ENCODE peak calls at places on chromosomes 7 and 10, in four cellular contexts. L, K, S and R are unnamed samples. For H3K4me1 and H3K36me3, the result is how much of the 10 kb centered on the place peaks cover.

GRCh38 chr10:104033966-104034365 is 51.7 kb downstream of the COL17A1 start:
- DNase-seq in L (no peak), K (no peak), S (no peak), R (no peak)

GRCh38 chr7:121555558-121555957 is 159.4 kb upstream of the FAM3C start:
- DNase-seq in L (no peak), K (no peak), S (no peak), R (no peak)

GRCh38 chr7:139094030-139094429 is 15.5 kb downstream of the ZC3HAV1 start:
- DNase-seq in L (no peak), K (no peak), S (no peak), R (no peak)

GRCh38 chr7:43647314-43647691 is 64.4 kb downstream of the STK17A start:
- DNase-seq in L (peak), K (no peak), S (no peak), R (peak)

GRCh38 chr7:19508821-19509220 is 200.0 kb downstream of the POLR1F start:
- DNase-seq in L (no peak), K (no peak), S (no peak), R (no peak)

GRCh38 chr7:13933106-13933505 is 56.4 kb downstream of the ETV1 start:
- DNase-seq in L (no peak), K (no peak), S (no peak), R (no peak)

GRCh38 chr10:22321831-22322662 is 1.1 kb downstream of the BMI1 start:
- DNase-seq in L (peak), K (peak), S (no peak), R (peak)

GRCh38 chr10:62778125-62778524 is 26.4 kb upstream of the ADO start:
- DNase-seq in L (no peak), K (no peak), S (no peak), R (no peak)

GRCh38 chr10:46282460-46283216 is 4.2 kb upstream of the ANTXRL start:
- DNase-seq in L (peak), K (peak), S (peak), R (peak)

GRCh38 chr7:111806232-111806631 is 243.9 kb upstream of the IMMP2L start:
- DNase-seq in L (no peak), K (no peak), S (no peak), R (no peak)

GRCh38 chr10:4770766-4771553 is 55.0 kb upstream of the AKR1E2 start:
- DNase-seq in L (no peak), K (no peak), S (no peak), R (peak)

GRCh38 chr10:88542522-88542921 is 40.6 kb downstream of the RNLS start:
- DNase-seq in L (no peak), K (no peak), S (no peak), R (no peak)

GRCh38 chr7:128725524-128725923 is 13.6 kb upstream of the CALU start:
- DNase-seq in L (no peak), K (no peak), S (no peak), R (no peak)

GRCh38 chr10:22945934-22946673 is 18.3 kb downstream of the ARMC3 start:
- DNase-seq in L (no peak), K (no peak), S (no peak), R (no peak)

GRCh38 chr10:113666682-113667252 is 2.9 kb upstream of the NRAP start:
- DNase-seq in L (no peak), K (no peak), S (no peak), R (no peak)

GRCh38 chr10:89100680-89101079 is 106.4 kb downstream of the CH25H start:
- DNase-seq in L (no peak), K (no peak), S (no peak), R (no peak)

GRCh38 chr7:101367676-101368075 is 5.0 kb downstream of the COL26A1 start:
- DNase-seq in L (no peak), K (no peak), S (no peak), R (no peak)

GRCh38 chr7:73811760-73812168 is 19.0 kb upstream of the CLDN4 start:
- DNase-seq in L (no peak), K (peak), S (peak), R (peak)

GRCh38 chr7:99848420-99849216 is 20.8 kb downstream of the CYP3A43 start:
- DNase-seq in L (no peak), K (no peak), S (no peak), R (no peak)

DNA sequence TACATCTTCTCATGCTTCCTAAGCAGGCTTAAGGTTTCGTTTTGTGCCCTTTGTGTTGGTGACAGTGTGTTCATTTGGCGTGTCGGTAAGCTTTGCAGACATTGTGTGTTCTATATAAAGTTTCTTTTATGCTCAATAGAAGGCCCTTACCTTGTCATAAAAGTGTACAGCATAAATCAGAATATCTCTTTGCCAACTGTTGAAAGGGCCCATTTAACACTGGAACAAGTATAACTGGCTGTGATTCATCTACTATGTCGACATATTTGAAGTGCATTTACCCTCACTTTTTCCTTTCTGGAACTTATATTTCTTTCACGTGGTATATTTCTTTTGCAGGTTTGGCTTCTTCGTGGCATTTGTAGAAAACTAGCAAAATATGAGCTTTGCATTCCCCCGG is 32.7 kb downstream of the EEPD1 start:
- DNase-seq in L (no peak), K (no peak), S (no peak), R (no peak)
- H3K4me1 ChIP-seq in L (under half), K (under half), S (under half), R (under half)

GRCh38 chr10:127992376-127992775 is 85.5 kb downstream of the PTPRE start:
- DNase-seq in L (no peak), K (no peak), S (no peak), R (no peak)

GRCh38 chr10:127989481-127989964 is 82.6 kb downstream of the PTPRE start:
- DNase-seq in L (no peak), K (no peak), S (no peak), R (no peak)

GRCh38 chr10:127991543-127992255 is 84.8 kb downstream of the PTPRE start:
- DNase-seq in L (no peak), K (no peak), S (no peak), R (no peak)

GRCh38 chr10:127993281-127993680 is 86.4 kb downstream of the PTPRE start:
- DNase-seq in L (no peak), K (no peak), S (no peak), R (no peak)

GRCh38 chr10:127990846-127991542 is 84.1 kb downstream of the PTPRE start:
- DNase-seq in L (no peak), K (no peak), S (no peak), R (no peak)
- H3K4me3 ChIP-seq in L (no peak), K (no peak), S (peak), R (no peak)

GRCh38 chr7:157372300-157373232 is 35.8 kb downstream of the DNAJB6 start:
- DNase-seq in L (no peak), K (no peak), S (no peak), R (no peak)
- H3K36me3 ChIP-seq in L (half or more), K (under half), S (under half), R (under half)

DNA sequence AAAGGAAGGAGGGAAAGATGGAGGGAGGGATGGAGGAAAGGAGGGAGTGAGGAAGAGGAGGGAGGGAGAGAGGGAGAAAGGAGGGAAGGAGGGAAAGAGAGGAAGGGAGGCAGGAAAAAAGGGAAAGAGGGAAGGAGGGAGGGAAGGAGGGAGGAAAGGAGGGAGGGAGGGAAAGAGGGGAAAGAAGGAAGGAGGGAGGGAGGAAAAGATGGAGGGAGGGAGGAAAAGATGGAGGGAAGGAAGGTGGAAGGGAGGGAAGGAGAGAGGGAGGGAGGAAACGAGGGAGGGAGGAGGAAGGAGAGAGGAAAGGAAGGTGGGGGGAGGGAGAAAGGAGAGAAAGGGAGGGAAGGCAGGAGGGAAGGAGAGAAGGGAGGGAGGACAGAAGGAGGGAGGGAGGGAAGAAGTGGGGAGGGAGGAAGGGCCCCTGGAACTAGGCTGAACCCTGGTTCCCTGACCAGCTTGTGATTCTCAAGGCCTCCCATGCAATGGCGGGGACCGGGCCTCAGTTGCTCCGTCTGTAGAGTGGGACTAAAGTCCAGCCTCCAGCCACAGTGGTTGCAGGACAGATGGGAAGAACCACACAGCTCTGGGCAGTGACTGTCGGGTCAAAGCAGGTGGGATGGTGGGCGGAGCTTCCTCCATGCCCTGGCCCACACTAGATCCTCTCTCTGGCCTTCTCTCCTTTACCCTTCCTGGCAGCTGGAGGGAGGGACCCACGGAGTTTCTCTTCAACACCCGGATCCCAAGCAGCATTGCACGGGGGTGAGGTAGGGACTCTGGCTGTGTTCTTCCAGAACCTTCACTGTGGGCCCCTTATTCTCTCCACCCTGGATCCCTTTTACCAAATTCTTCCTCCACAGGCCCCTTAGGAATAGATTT is 4.3 kb upstream of the TTYH3 start:
- DNase-seq in L (no peak), K (no peak), S (no peak), R (no peak)
- H3K4me1 ChIP-seq in L (under half), K (under half), S (under half), R (under half)

GRCh38 chr10:24449769-24450310 is 240.9 kb downstream of the KIAA1217 start:
- DNase-seq in L (no peak), K (no peak), S (no peak), R (no peak)
- H3K4me3 ChIP-seq in L (no peak), K (peak), S (peak), R (no peak)

DNA sequence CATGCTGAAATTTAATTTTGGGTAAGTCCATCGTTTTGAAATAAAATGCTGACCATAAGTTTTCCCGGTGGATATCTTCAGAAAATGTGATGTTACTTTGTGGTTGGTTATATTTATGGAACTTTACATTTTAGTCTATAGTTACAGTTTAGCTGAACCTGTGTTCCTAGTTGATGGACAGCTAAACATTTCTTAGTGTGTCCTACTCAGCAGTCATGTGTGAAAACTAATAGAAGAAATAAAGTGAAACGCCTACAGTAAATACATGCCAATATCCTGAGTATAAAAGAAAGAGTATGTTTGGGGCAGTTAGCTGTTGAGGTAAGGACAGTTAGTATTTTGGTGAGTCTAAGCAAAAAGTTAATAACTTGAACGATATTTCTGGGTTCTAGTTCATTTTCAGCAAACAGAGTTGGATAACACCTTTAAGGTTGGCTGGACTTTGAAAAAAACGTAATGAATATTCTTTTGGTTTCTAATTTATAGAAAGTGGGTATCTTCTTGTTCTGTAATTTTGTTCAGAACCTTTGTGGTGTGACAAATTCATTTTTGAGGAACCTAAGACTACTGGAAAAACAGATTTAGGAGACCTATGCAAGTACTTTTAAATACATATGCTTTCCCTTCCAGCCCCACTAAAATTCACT is 28.7 kb downstream of the LCOR start:
- DNase-seq in L (no peak), K (no peak), S (no peak), R (no peak)
- H3K36me3 ChIP-seq in L (half or more), K (under half), S (under half), R (under half)

GRCh38 chr10:30986027-30986672 is 45.5 kb downstream of the ZNF438 start:
- DNase-seq in L (no peak), K (no peak), S (no peak), R (no peak)

GRCh38 chr10:30985552-30985951 is 46.1 kb downstream of the ZNF438 start:
- DNase-seq in L (no peak), K (no peak), S (no peak), R (no peak)

GRCh38 chr10:30987463-30987862 is 44.2 kb downstream of the ZNF438 start:
- DNase-seq in L (no peak), K (no peak), S (no peak), R (no peak)

GRCh38 chr10:30980951-30981616 is 50.6 kb downstream of the ZNF438 start:
- DNase-seq in L (no peak), K (no peak), S (peak), R (no peak)

GRCh38 chr10:30984563-30985328 is 46.9 kb downstream of the ZNF438 start:
- DNase-seq in L (no peak), K (no peak), S (no peak), R (no peak)
- H3K4me1 ChIP-seq in L (under half), K (under half), S (half or more), R (under half)

GRCh38 chr7:908159-908918 is 32.0 kb downstream of the GET4 start:
- DNase-seq in L (no peak), K (no peak), S (no peak), R (no peak)
- H3K4me3 ChIP-seq in L (no peak), K (peak), S (no peak), R (peak)

DNA sequence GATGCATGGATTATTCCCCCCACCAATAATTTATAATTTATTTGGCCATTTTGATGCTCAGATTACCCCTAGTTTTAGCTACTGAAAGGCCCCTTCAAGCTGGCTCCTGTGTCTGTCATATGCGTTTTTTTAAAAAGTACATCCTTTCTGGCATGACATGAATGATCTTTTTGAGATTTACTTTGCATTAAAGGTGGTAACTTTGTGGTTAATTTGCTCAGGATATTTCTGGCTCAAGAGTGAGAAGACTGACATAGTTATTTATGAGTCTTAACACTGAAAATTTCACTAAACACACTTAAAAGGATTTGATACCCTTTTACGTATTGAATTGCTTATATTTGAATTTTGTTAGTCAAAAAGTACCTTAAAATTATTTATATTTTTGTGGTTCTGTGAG is 5.4 kb downstream of the SMC3 start:
- DNase-seq in L (no peak), K (no peak), S (no peak), R (no peak)
- H3K36me3 ChIP-seq in L (half or more), K (under half), S (under half), R (half or more)

GRCh38 chr7:55326079-55326847 is 38.9 kb upstream of the LANCL2 start:
- DNase-seq in L (no peak), K (no peak), S (no peak), R (no peak)
- H3K4me1 ChIP-seq in L (under half), K (under half), S (under half), R (under half)